ENCODE peak calls at places on chromosome 15, in four cellular contexts. M, I, S and V are unnamed samples.

GRCh38 chr15:27527490-27528067 is 556.6 kb downstream of the GABRG3 start:
- DNase-seq in M (no peak), I (no peak), S (no peak), V (no peak)

GRCh38 chr15:31393441-31394091 is 66.9 kb downstream of the KLF13 start:
- DNase-seq in M (no peak), I (no peak), S (no peak), V (no peak)

GRCh38 chr15:101675796-101676582 is 23.8 kb upstream of the TM2D3 start:
- DNase-seq in M (peak), I (no peak), S (peak), V (no peak)

GRCh38 chr15:101411085-101411484 is 78.4 kb downstream of the PCSK6 start:
- DNase-seq in M (no peak), I (no peak), S (no peak), V (no peak)

GRCh38 chr15:52224211-52224610 is 33.0 kb upstream of the GNB5 start:
- DNase-seq in M (no peak), I (no peak), S (no peak), V (no peak)

GRCh38 chr15:37138586-37138985 is 38.2 kb upstream of the MEIS2 start:
- DNase-seq in M (no peak), I (no peak), S (no peak), V (no peak)

GRCh38 chr15:35986072-35986666 is 440.2 kb upstream of the DPH6 start:
- DNase-seq in M (peak), I (no peak), S (no peak), V (peak)

GRCh38 chr15:45112592-45113379 is 1.2 kb downstream of the DUOX2 start:
- DNase-seq in M (no peak), I (no peak), S (no peak), V (no peak)

GRCh38 chr15:41483115-41483514 is 10.6 kb upstream of the ITPKA start:
- DNase-seq in M (no peak), I (no peak), S (no peak), V (no peak)

DNA sequence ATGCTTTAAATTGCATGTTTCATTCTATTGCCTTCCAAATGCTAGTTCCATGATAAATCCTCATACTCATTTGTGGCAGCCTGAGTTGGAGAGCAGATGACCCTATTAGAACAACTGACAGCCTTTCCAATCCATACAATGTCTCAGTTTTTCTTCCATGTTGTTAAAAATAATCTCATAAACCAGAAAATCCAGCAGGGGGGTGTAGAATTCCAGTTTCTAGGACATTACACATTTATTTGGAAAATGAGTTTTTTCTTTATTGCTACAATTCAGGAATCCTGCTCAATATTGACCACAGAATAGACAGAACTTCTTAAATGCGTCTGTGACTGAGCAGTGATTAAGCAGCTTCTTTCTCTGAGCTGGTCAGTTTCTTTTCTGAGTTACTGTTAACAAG is 174.2 kb upstream of the ATP10A start:
- DNase-seq in M (no peak), I (no peak), S (no peak), V (no peak)
- TF ChIP-seq CTCF in M (no peak), I (no peak), S (no peak), V (no peak)

DNA sequence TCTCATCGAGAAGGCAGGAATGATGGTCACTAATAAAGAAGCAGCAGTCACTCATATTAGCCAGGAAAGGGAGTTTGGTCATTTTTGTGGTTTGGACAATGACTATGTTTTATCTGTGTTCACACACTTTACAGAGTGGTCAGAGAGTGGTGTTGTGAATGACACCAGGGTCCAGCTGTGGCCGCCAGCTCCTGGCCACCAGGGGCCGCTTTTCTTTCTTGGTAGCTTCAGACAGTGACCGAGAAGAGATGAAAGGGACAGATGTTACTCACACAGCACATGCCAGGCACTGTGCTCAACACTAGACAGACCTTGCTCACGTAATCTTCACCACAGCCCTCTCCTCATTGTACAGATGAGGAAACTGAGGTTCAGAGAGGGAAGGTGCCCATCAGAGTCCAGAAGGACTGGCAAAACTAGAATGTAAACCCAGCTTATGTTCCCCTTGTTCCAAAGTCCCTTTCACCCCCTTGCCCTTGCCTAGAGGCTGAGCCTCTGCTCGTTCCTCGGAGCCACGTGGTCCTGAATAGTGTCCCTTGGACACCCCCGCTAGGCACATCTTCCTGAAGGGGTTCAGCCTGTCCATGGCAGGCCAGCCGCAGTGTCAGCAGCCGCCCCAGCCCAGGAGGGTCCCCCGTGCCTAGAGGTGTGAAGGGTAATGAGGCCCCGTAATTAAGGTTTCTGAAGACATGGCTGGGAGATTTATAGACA is 55.6 kb downstream of the CYP11A1 start:
- DNase-seq in M (peak), I (no peak), S (no peak), V (no peak)
- TF ChIP-seq CTCF in M (peak), I (no peak), S (peak), V (no peak)

GRCh38 chr15:69226028-69226355 is 65.6 kb downstream of the GLCE start:
- DNase-seq in M (no peak), I (no peak), S (no peak), V (no peak)

GRCh38 chr15:69222002-69222474 is 61.6 kb downstream of the GLCE start:
- DNase-seq in M (no peak), I (no peak), S (no peak), V (no peak)

GRCh38 chr15:69223083-69223813 is 62.8 kb downstream of the GLCE start:
- DNase-seq in M (no peak), I (no peak), S (no peak), V (no peak)

GRCh38 chr15:69224383-69224782 is 63.9 kb downstream of the GLCE start:
- DNase-seq in M (no peak), I (no peak), S (no peak), V (no peak)

DNA sequence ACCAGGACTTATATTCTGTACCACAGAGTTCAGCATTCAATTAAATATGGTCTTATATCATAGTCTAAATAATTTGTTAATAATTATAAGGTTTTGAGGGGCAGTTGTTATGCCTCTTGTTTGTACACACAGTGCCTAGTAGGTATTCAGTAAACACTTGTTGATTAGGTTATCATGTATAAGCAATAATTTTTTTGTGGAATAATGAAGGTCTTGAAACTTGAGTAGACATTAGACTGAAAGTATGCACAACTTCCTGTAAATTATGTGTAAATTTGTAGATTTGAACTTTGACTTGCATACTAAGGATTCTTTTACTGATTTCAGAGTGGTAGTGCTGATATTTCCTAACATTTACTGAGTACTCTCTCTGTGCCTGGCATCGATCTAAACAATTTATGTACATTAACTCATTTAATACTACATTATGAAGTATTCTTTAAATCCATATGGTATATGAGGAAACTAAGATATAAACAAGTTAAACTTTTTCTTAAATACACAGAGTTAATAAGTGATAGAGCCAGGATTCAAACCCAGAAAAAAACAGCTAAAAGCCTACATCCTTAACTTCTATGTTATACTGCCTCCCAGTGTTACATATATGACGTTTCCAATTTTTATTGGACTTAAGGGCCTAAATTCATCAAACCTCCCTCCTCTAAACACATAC is 65.1 kb downstream of the GLCE start:
- DNase-seq in M (peak), I (no peak), S (peak), V (no peak)
- TF ChIP-seq CTCF in M (peak), I (no peak), S (peak), V (no peak)

GRCh38 chr15:81491414-81492101 is 117.5 kb upstream of the TMC3 start:
- DNase-seq in M (no peak), I (no peak), S (no peak), V (no peak)
- TF ChIP-seq CTCF in M (no peak), I (no peak), S (no peak), V (no peak)

GRCh38 chr15:58313304-58313703 is 118.5 kb upstream of the LIPC start:
- DNase-seq in M (no peak), I (no peak), S (no peak), V (no peak)

GRCh38 chr15:58309993-58310928 is 121.5 kb upstream of the LIPC start:
- DNase-seq in M (no peak), I (no peak), S (no peak), V (no peak)

GRCh38 chr15:58308742-58309355 is 122.9 kb upstream of the LIPC start:
- DNase-seq in M (no peak), I (no peak), S (no peak), V (no peak)

GRCh38 chr15:58313810-58314592 is 117.8 kb upstream of the LIPC start:
- DNase-seq in M (no peak), I (no peak), S (no peak), V (no peak)

DNA sequence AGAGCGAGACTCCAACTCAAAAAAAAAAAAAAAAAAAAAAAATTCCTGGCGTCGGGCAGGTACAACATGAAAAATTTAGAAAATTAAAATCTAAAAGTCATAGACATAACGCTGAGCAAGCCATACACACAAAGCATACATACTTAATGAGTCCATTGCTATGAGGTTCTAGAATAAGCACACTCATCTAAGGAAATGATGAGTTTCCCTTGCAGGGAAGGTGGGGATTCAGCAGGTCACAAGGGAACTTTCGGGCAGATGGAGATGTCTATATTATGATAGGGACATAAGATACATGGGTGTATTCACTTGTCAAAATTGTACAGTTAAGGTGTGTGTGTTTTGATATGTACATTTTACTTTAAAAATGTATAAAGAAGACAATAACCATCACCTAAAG is 120.2 kb upstream of the LIPC start:
- DNase-seq in M (no peak), I (no peak), S (no peak), V (no peak)
- TF ChIP-seq CTCF in M (no peak), I (no peak), S (no peak), V (no peak)

GRCh38 chr15:64095431-64095794 is 369 bp upstream of the SNX1 start:
- DNase-seq in M (no peak), I (no peak), S (no peak), V (no peak)

GRCh38 chr15:64095795-64096485 is at the start of gene SNX1:
- DNase-seq in M (peak), I (peak), S (peak), V (peak)

GRCh38 chr15:64099379-64099778 is 3.6 kb downstream of the SNX1 start:
- DNase-seq in M (peak), I (no peak), S (no peak), V (no peak)

GRCh38 chr15:64093627-64094417 is at the start of gene CIAO2A:
- DNase-seq in M (peak), I (peak), S (peak), V (peak)

DNA sequence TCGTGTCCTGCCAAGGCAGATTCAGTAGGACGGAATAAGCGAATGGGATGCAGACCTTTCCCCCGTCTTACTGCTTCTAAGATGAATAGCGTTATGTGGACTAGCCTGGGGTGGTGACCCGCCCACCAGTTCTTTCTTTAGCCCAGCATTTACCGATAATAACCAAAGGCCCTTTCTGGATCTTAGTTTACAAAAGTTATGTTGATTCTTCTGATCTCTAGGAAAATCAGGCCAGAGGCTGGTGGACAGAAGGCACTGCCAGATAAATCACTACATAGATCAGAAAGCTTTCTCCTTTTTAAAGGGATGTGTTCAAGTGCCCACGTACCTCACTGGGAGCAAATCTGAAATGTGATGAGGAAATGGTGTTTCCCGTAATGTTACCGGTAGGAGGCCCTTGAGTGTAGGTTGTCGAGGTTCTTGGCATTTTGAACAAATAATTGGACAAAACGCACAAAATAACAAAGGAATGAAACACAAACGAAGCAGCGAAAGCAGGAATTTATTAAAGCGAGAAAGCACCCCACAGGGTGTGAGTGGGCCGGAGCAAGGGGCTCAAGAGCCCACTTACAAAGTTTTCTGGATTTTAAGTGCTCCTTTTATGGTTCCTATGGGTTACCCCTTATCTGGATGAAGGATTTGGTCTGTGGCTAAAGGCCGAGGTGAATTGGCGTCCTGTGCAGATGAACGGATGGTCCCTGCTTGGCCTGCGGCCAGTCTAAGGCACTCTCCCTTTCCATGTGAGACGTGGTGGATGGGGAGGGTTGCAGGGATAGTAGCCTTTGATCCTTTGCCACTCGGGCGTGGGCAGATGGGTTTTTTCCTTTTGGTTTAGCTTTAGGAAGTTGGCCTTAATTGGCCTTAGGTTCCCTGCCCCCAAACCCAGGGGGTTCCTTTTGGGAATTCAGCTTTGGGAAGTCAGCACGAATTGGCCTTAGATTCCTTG is 977 bp downstream of the SNX1 start:
- DNase-seq in M (peak), I (no peak), S (no peak), V (no peak)
- TF ChIP-seq CTCF in M (peak), I (no peak), S (peak), V (no peak)

GRCh38 chr15:94670436-94671034 is 439.2 kb downstream of the MCTP2 start:
- DNase-seq in M (peak), I (no peak), S (peak), V (no peak)
- TF ChIP-seq CTCF in M (peak), I (peak), S (peak), V (peak)

GRCh38 chr15:68364660-68365035 is 67.3 kb downstream of the ITGA11 start:
- DNase-seq in M (no peak), I (no peak), S (no peak), V (no peak)

GRCh38 chr15:68365770-68366169 is 66.2 kb downstream of the ITGA11 start:
- DNase-seq in M (no peak), I (no peak), S (no peak), V (no peak)

GRCh38 chr15:68365140-68365745 is 66.7 kb downstream of the ITGA11 start:
- DNase-seq in M (no peak), I (no peak), S (no peak), V (no peak)

GRCh38 chr15:68367226-68367625 is 64.7 kb downstream of the ITGA11 start:
- DNase-seq in M (no peak), I (no peak), S (no peak), V (no peak)

GRCh38 chr15:68366314-68366713 is 65.6 kb downstream of the ITGA11 start:
- DNase-seq in M (no peak), I (no peak), S (no peak), V (no peak)
- TF ChIP-seq CTCF in M (no peak), I (no peak), S (no peak), V (no peak)

GRCh38 chr15:34213690-34214089 is 3.8 kb upstream of the KATNBL1 start:
- DNase-seq in M (no peak), I (no peak), S (no peak), V (no peak)
- TF ChIP-seq CTCF in M (peak), I (no peak), S (no peak), V (no peak)